ENCODE peak calls at places on chromosomes 1 and 21, in nine cellular contexts. D is GM12864; H is CD4-positive, alpha-beta T cell; V is astrocyte of the spinal cord; B is stomach; K is uterus; Z is thoracic aorta; E is HFF-Myc; U is ovary. L is an unnamed sample.

GRCh38 chr1:49252917-49253316 is 476.2 kb upstream of the BEND5 start:
- DNase-seq in H (no peak), K (no peak), D (no peak), V (no peak), U (no peak), Z (no peak), E (no peak), B (no peak), L (no peak)

GRCh38 chr1:53047737-53048344 is 14.2 kb upstream of the PODN start:
- DNase-seq in U (no peak), D (no peak), H (no peak), B (no peak), K (no peak), E (peak; percentile 51), Z (no peak), V (peak; percentile 88), L (no peak)

GRCh38 chr1:230121950-230122349 is 54.9 kb downstream of the GALNT2 start:
- DNase-seq in V (no peak), E (no peak), K (no peak), Z (no peak), U (no peak), H (no peak), D (no peak), B (no peak), L (no peak)

GRCh38 chr21:19870682-19871081 is 1127.5 kb upstream of the NCAM2 start:
- DNase-seq in H (no peak), B (no peak), E (no peak), U (no peak), V (no peak), Z (no peak), K (no peak), D (no peak), L (no peak)

GRCh38 chr1:225447649-225448048 is 19.8 kb upstream of the LBR start:
- DNase-seq in Z (no peak), K (peak; percentile 91), D (no peak), U (peak; percentile 74), V (peak; percentile 53), E (no peak), B (no peak), H (no peak), L (no peak)

GRCh38 chr21:29075706-29076447 is 2.4 kb upstream of the CCT8 start:
- DNase-seq in Z (no peak), U (no peak), B (no peak), E (no peak), D (no peak), V (no peak), H (no peak), K (no peak), L (no peak)

GRCh38 chr1:230758705-230759354 is 11.6 kb downstream of the CAPN9 start:
- DNase-seq in U (no peak), V (no peak), K (no peak), B (no peak), H (no peak), Z (no peak), E (peak; percentile 72), D (no peak), L (no peak)

GRCh38 chr1:43873851-43874250 is 59.8 kb upstream of the ARTN start:
- DNase-seq in Z (no peak), H (no peak), B (no peak), D (no peak), E (no peak), V (no peak), K (no peak), U (no peak), L (no peak)

GRCh38 chr1:82423174-82423815 is 622.6 kb downstream of the ADGRL2 start:
- DNase-seq in D (no peak), E (no peak), V (no peak), Z (no peak), H (no peak), K (no peak), B (no peak), U (no peak), L (no peak)

GRCh38 chr1:110481968-110482623 is 31.1 kb downstream of the PROK1 start:
- DNase-seq in D (no peak), K (no peak), U (no peak), Z (no peak), H (no peak), E (no peak), B (no peak), V (no peak), L (no peak)

GRCh38 chr1:156948708-156949107 is 28.3 kb downstream of the LRRC71 start:
- DNase-seq in K (no peak), H (no peak), E (no peak), D (no peak), Z (no peak), U (no peak), B (no peak), V (no peak), L (no peak)
- TF ChIP-seq CTCF in K (no peak), H (no peak), E (peak; percentile 26), D (peak; percentile 51), Z (no peak), U (no peak), B (no peak), V (peak; percentile 42), L (no peak)

GRCh38 chr1:184891440-184891839 is 82.9 kb downstream of the NIBAN1 start:
- DNase-seq in K (no peak), V (no peak), H (no peak), Z (no peak), D (no peak), E (no peak), U (no peak), B (no peak), L (no peak)
- TF ChIP-seq CTCF in K (no peak), V (no peak), H (no peak), Z (no peak), D (no peak), E (no peak), U (no peak), B (no peak), L (no peak)

GRCh38 chr1:183306317-183307042 is 111.7 kb downstream of the NMNAT2 start:
- DNase-seq in U (no peak), V (no peak), Z (no peak), D (no peak), K (no peak), B (no peak), H (no peak), E (no peak), L (no peak)
- TF ChIP-seq CTCF in U (no peak), V (peak; percentile 25), Z (peak; percentile 16), D (peak; percentile 47), K (no peak), B (no peak), H (peak; percentile 21), E (peak; percentile 24), L (no peak)

DNA sequence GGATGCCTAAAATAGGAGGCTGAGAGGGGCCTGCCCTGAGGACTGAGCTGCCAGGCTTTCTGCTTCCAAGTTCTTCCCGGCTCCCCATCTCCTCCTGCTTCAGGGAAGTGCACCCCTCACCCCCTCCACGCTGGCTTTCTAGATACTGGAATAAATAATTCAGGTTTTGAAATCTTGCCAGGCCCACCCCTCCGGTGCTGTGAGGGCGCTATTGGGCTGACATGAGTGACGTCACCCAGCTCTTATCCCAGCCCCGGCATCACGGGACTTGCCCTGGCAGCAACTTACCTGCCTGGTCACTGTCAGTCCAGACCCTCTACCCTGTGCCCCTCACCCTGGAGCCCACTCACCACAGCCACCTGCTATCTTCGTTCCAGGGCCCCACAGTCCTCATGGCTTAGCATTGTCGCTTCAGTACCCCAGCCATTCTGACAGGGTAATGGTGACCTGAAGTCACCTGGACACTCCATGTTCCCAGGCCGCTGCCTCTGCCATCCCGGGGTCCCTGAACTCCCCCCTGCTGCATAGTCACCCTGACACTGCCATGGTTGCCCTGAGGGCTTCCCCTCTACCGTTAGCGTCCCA is 819 bp upstream of the GPR3 start:
- DNase-seq in U (peak; percentile 58), V (no peak), B (peak; percentile 46), K (peak; percentile 72), D (no peak), Z (no peak), H (no peak), E (no peak), L (no peak)
- TF ChIP-seq CTCF in U (no peak), V (no peak), B (no peak), K (no peak), D (no peak), Z (no peak), H (no peak), E (no peak), L (no peak)

DNA sequence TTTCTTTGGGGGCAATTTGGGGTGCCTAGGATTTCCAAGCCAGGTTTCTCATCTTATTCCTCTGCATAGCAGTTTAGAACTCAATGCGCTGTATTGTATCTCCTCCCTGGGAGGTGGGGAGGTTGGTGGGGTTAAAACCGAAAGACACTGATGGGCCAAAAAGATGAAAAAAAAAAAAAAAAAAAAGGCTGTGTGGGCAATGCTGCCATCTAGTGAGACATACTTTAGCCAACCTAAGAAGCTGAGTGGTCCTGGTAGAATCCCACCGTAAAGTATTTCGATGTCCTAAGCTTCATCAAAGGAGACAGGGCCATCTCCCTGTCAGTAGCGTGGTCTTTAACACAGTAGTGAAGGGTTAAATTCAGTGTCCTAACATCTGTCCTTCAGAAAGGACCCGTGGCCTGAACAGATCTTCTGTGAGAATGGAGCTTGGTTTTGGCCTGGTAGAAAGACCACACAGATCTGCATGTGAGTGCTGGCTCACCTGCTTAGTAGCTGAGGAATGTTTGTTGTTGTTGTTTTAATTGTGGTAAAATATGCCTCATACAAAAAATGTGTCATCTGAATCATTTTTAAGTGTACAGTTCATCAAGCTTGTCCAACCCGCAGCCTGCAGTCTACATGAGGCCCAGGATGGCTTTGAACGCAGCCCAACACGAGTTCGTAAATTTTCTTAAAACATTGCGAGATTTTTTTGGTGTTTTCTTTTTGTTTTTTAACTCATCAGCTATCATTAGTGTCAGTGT is 226.2 kb downstream of the KIF26B start:
- DNase-seq in E (no peak), V (peak; percentile 14), B (no peak), H (no peak), Z (no peak), D (no peak), K (no peak), U (no peak), L (no peak)
- TF ChIP-seq CTCF in E (peak; percentile 32), V (peak; percentile 41), B (no peak), H (no peak), Z (no peak), D (peak; percentile 31), K (no peak), U (no peak), L (no peak)

GRCh38 chr1:20786310-20787099 is 602 bp downstream of the HP1BP3 start:
- DNase-seq in Z (peak; percentile 60), E (peak; percentile 71), V (peak; percentile 96), U (peak; percentile 98), H (peak; percentile 95), D (peak; percentile 64), B (peak; percentile 95), K (peak; percentile 92), L (peak; percentile 65)
- TF ChIP-seq CTCF in Z (peak; percentile 3), E (no peak), V (no peak), U (no peak), H (no peak), D (no peak), B (no peak), K (no peak), L (no peak)

GRCh38 chr1:188715566-188715965 is 1762.1 kb downstream of the BRINP3 start:
- DNase-seq in H (no peak), E (no peak), D (no peak), K (no peak), V (no peak), Z (no peak), B (no peak), U (no peak), L (no peak)
- TF ChIP-seq CTCF in H (no peak), E (no peak), D (no peak), K (no peak), V (no peak), Z (no peak), B (no peak), U (no peak), L (no peak)